ENCODE peak calls at places on chromosomes 3 and 15, in eight cellular contexts. A is kidney, D is ovary, W is dorsolateral prefrontal cortex, L is AG09319, S is left lung, Z is natural killer cell, M is GM12865. Y is an unnamed sample.

GRCh38 chr15:56243117-56243773 is 434 bp downstream of the RFX7 start:
- DNase-seq in W (peak), D (peak), S (peak), Z (peak), M (peak), L (no peak), A (peak), Y (peak)

GRCh38 chr3:71245971-71246860 is 337.3 kb downstream of the FOXP1 start:
- DNase-seq in S (no peak), W (no peak), M (no peak), Z (no peak), L (no peak), A (no peak), D (no peak), Y (no peak)

GRCh38 chr3:96755519-96755918 is 58.9 kb upstream of the EPHA6 start:
- DNase-seq in S (no peak), M (no peak), A (no peak), Z (no peak), D (no peak), W (no peak), L (no peak), Y (no peak)

GRCh38 chr3:133138017-133138416 is 99.8 kb downstream of the TMEM108 start:
- DNase-seq in L (no peak), D (no peak), Z (no peak), W (no peak), A (no peak), M (peak), S (no peak), Y (peak)

GRCh38 chr3:31288641-31289100 is 244.1 kb upstream of the STT3B start:
- DNase-seq in A (peak), S (no peak), Z (no peak), W (no peak), M (peak), D (peak), L (no peak), Y (no peak)

GRCh38 chr3:147368561-147369151 is 37.7 kb downstream of the ZIC4 start:
- DNase-seq in M (no peak), D (no peak), L (no peak), W (no peak), S (no peak), Z (no peak), A (no peak), Y (no peak)

GRCh38 chr3:178562869-178563232 is 26.6 kb downstream of the KCNMB2 start:
- DNase-seq in A (no peak), L (no peak), M (peak), Z (no peak), S (no peak), D (no peak), W (no peak), Y (no peak)

GRCh38 chr15:69272139-69272538 is 26.6 kb upstream of the PAQR5 start:
- DNase-seq in L (no peak), W (no peak), D (no peak), S (no peak), A (no peak), M (no peak), Z (no peak), Y (no peak)

GRCh38 chr15:39181901-39182300 is 399.0 kb upstream of the THBS1 start:
- DNase-seq in Z (no peak), L (peak), S (no peak), A (no peak), D (no peak), W (no peak), M (no peak), Y (no peak)

GRCh38 chr15:68706256-68706655 is 114.4 kb downstream of the ANP32A start:
- DNase-seq in S (no peak), A (no peak), Z (no peak), W (no peak), M (no peak), L (no peak), D (no peak), Y (no peak)

DNA sequence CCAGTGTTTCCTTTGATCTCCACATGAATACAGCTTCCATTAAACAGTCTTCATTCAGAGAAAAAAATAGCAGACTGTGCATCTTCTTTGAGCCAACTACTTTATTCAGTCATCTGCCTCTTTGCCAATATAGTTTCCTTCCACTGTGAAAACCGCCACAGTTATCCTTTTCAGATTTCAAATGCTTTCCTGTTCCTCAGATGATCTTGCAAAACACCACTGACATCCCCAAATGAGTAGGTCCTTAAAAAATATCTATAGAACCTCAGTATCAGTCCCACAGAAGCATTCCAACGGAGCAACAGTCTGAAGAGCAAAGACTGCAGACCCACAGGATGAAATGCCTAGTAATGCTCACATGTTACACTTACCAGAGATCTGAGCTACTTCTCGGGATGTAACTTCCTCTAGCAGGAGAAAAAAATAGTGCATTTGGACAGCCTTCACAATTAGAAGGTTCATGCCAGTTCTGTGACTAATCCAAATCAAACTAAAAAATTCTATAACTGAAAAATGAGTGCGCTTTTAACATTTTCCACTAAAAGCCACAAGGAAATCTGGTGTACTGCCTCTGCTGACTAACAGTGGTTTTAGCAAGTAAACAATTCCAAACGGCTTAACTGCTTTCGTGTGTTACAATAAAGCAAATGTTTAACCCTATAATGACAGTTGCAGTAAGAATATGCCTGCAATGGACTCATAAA is at the start of gene ANKRD28:
- DNase-seq in D (no peak), M (peak), A (no peak), W (no peak), Z (no peak), L (peak), S (no peak), Y (no peak)
- TF ChIP-seq CTCF in D (no peak), M (no peak), A (no peak), W (no peak), Z (peak), L (peak), S (peak), Y (no peak)

DNA sequence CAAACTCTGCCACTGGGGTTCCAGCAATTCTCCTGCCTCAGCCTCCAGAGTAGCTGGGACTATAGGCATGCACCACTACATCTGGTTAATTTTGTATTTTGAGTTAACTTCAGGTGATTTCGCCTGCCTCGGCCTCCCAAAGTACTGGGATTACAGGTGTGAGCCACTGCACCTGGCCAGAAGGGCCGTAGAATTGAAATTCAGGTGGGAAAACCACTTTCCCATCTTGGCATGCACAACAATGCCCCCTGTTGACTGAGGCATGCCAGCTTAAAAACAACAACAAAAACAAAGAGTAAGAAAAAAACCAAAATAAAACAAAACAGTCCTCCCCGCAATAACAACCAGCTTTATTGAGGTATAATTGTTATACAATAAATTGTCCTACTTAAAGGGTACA is 32.6 kb upstream of the RAB11A start:
- DNase-seq in Z (no peak), M (peak), S (no peak), L (no peak), W (no peak), A (no peak), D (no peak), Y (no peak)
- TF ChIP-seq CTCF in Z (peak), M (peak), S (no peak), L (no peak), W (peak), A (no peak), D (no peak), Y (peak)

DNA sequence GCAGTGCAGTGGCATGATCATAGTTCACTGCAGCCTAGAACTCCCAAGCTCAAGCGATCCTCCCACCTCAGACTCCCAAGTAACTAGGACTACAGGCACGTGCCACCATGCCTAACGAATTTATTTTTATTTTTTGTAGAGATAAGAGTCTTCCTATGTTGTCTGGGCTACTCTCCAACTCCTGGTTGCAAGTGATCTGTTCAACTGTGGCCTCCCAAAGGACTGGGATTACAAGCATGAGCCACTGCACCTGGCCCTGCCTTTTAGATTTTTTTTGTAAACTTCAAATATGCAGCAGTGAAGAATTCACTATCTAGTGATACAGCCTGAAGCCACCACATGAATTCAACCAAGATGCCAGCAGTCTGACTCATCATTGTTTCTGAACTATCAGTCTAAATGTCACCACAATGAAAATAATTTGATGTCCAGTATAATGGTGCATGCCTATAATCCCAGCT is 32.7 kb downstream of the UBXN7 start:
- DNase-seq in M (no peak), W (no peak), S (no peak), A (no peak), D (no peak), L (no peak), Z (no peak), Y (no peak)
- TF ChIP-seq CTCF in M (no peak), W (no peak), S (no peak), A (no peak), D (no peak), L (no peak), Z (no peak), Y (no peak)

GRCh38 chr3:186719945-186720739 is 3.0 kb downstream of the KNG1 start:
- DNase-seq in S (no peak), D (no peak), A (no peak), W (no peak), M (no peak), L (no peak), Z (no peak), Y (no peak)
- TF ChIP-seq CTCF in S (no peak), D (no peak), A (no peak), W (no peak), M (no peak), L (no peak), Z (no peak), Y (no peak)

DNA sequence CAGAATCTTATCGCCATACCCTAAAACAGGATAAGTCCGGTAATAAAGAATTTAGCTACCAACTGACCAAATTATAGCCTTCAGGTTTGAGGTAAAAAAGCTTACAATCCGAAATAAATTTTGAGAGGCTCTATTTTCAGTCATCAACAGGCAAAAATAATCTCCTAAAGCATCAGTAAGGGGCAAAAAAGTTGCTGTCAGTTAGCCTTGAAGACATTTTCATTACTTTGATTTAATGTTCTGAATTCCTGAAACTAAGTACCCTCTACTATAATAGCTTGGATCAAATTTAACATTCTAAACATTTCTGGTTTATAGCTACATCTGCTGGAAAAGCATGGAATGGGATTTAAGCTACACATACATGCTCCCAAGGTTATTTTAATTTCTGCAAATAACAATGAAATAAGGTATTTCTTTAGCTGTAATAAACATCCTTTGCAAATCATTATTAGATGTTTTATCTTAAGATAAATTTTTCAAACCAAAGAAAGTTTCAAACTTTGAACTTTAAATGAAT is 245.5 kb downstream of the ULK4 start:
- DNase-seq in L (no peak), Z (no peak), A (no peak), D (no peak), M (no peak), S (no peak), W (no peak), Y (no peak)
- TF ChIP-seq CTCF in L (peak), Z (no peak), A (no peak), D (no peak), M (no peak), S (peak), W (peak), Y (no peak)